ENCODE peak calls at places on chromosomes 12 and 14, in seven cellular contexts. J is activated CD4-positive, CD25-positive, alpha-beta regulatory T cell treated with anti-CD3 and anti-CD28 coated beads, Interleukin-2, amount 50 U/mL, for 16 hours; U is nucleus accumbens; X is stromal cell of bone marrow; I is midbrain; K is H9; W is HFFc6. O is an unnamed sample.

GRCh38 chr12:1869145-1869544 is 48.8 kb downstream of the LRTM2 start:
- DNase-seq in J (no peak), U (no peak), X (no peak), I (no peak), K (peak), W (no peak), O (no peak)

GRCh38 chr12:132921685-132922084 is 34.3 kb upstream of the CHFR start:
- DNase-seq in J (no peak), U (no peak), X (no peak), I (no peak), K (no peak), W (no peak), O (no peak)

GRCh38 chr14:64209428-64210165 is 84.6 kb downstream of the ESR2 start:
- DNase-seq in J (no peak), U (no peak), X (no peak), I (peak), K (no peak), W (no peak), O (peak)

GRCh38 chr14:45947785-45948184 is 694.8 kb upstream of the MIS18BP1 start:
- DNase-seq in J (no peak), U (no peak), X (no peak), I (no peak), K (no peak), W (no peak), O (no peak)

GRCh38 chr14:103472939-103473338 is 49.7 kb downstream of the CKB start:
- DNase-seq in J (no peak), U (no peak), X (no peak), I (no peak), K (no peak), W (no peak), O (no peak)

GRCh38 chr14:91755560-91755959 is 23.7 kb upstream of the CATSPERB start:
- DNase-seq in J (no peak), U (no peak), X (no peak), I (no peak), K (no peak), W (no peak), O (no peak)

GRCh38 chr14:37246427-37246829 is 48.7 kb downstream of the MIPOL1 start:
- DNase-seq in J (no peak), U (no peak), X (peak), I (peak), K (no peak), W (peak), O (no peak)

GRCh38 chr14:57611555-57612075 is 118.0 kb upstream of the CCDC198 start:
- DNase-seq in J (no peak), U (no peak), X (no peak), I (no peak), K (no peak), W (no peak), O (no peak)

GRCh38 chr12:82833461-82833860 is 146.8 kb downstream of the TMTC2 start:
- DNase-seq in J (no peak), U (no peak), X (no peak), I (no peak), K (no peak), W (no peak), O (no peak)

GRCh38 chr14:89042021-89042420 is 217.6 kb downstream of the TTC8 start:
- DNase-seq in J (no peak), U (no peak), X (no peak), I (no peak), K (no peak), W (no peak), O (no peak)

GRCh38 chr14:81589381-81590065 is 55.9 kb upstream of the SEL1L start:
- DNase-seq in J (no peak), U (no peak), X (no peak), I (no peak), K (no peak), W (no peak), O (no peak)

GRCh38 chr12:57864382-57864781 is 17.9 kb upstream of the CTDSP2 start:
- DNase-seq in J (no peak), U (no peak), X (no peak), I (no peak), K (peak), W (peak), O (no peak)

GRCh38 chr12:43728698-43729097 is 29.9 kb downstream of the PUS7L start:
- DNase-seq in J (no peak), U (no peak), X (no peak), I (no peak), K (no peak), W (no peak), O (no peak)

GRCh38 chr14:30597496-30597895 is 24.6 kb upstream of the SCFD1 start:
- DNase-seq in J (no peak), U (no peak), X (no peak), I (no peak), K (no peak), W (no peak), O (no peak)

GRCh38 chr14:38731962-38732361 is 371.1 kb downstream of the SEC23A start:
- DNase-seq in J (no peak), U (no peak), X (no peak), I (no peak), K (no peak), W (no peak), O (no peak)

GRCh38 chr12:26823391-26823790 is 9.6 kb downstream of the ITPR2 start:
- DNase-seq in J (no peak), U (no peak), X (no peak), I (no peak), K (no peak), W (peak), O (no peak)

GRCh38 chr12:120833849-120834248 is 70.3 kb downstream of the SPPL3 start:
- DNase-seq in J (no peak), U (no peak), X (no peak), I (no peak), K (no peak), W (peak), O (no peak)

GRCh38 chr12:642633-643477 is 20.4 kb downstream of the NINJ2 start:
- DNase-seq in J (peak), U (peak), X (no peak), I (peak), K (peak), W (peak), O (peak)

O was measured in C1 segment of cervical spinal cord.